ENCODE peak calls at places on chromosome 17, in four cellular contexts. T, L, V and X are unnamed samples.

GRCh38 chr17:75724016-75725003 is 3.1 kb downstream of the ITGB4 start:
- ATAC-seq in T (no peak), L (peak), V (no peak), X (no peak)

GRCh38 chr17:82603981-82604448 is 44.2 kb downstream of the WDR45B start:
- ATAC-seq in T (peak), L (no peak), V (peak), X (peak)

GRCh38 chr17:55709984-55710383 is 12.7 kb downstream of the TMEM100 start:
- ATAC-seq in T (no peak), L (no peak), V (no peak), X (no peak)

GRCh38 chr17:47700471-47701449 is 6.8 kb downstream of the TBKBP1 start:
- ATAC-seq in T (no peak), L (no peak), V (no peak), X (no peak)

GRCh38 chr17:74446551-74447500 is 14.9 kb downstream of the GPRC5C start:
- ATAC-seq in T (no peak), L (no peak), V (no peak), X (peak)

GRCh38 chr17:39606434-39607056 is 1.2 kb downstream of the NEUROD2 start:
- ATAC-seq in T (no peak), L (peak), V (peak), X (peak)

GRCh38 chr17:57557363-57557762 is 187.7 kb downstream of the CCDC182 start:
- ATAC-seq in T (no peak), L (no peak), V (no peak), X (no peak)

GRCh38 chr17:66755101-66755943 is 79.6 kb upstream of the CACNG5 start:
- ATAC-seq in T (no peak), L (no peak), V (no peak), X (no peak)

GRCh38 chr17:924711-925480 is 54.7 kb downstream of the NXN start:
- ATAC-seq in T (no peak), L (no peak), V (peak), X (no peak)

GRCh38 chr17:5785343-5785742 is 201.0 kb upstream of the NLRP1 start:
- ATAC-seq in T (peak), L (no peak), V (no peak), X (no peak)

GRCh38 chr17:8649157-8650118 is 18.9 kb upstream of the MYH10 start:
- ATAC-seq in T (no peak), L (peak), V (peak), X (peak)

GRCh38 chr17:75447951-75448856 is 8.2 kb upstream of the TMEM94 start:
- ATAC-seq in T (no peak), L (peak), V (no peak), X (no peak)

GRCh38 chr17:78637146-78637545 is 60.0 kb upstream of the DNAH17 start:
- ATAC-seq in T (no peak), L (no peak), V (no peak), X (no peak)

GRCh38 chr17:4690745-4691144 is 13.2 kb downstream of the PELP1 start:
- ATAC-seq in T (no peak), L (no peak), V (no peak), X (no peak)

GRCh38 chr17:63344383-63344782 is 101.7 kb downstream of the CYB561 start:
- ATAC-seq in T (no peak), L (no peak), V (no peak), X (no peak)

GRCh38 chr17:37813753-37814152 is 68.9 kb upstream of the HNF1B start:
- ATAC-seq in T (no peak), L (no peak), V (no peak), X (no peak)
- TF ChIP-seq EP300 in T (no peak), L (no peak), V (no peak), X (no peak)

DNA sequence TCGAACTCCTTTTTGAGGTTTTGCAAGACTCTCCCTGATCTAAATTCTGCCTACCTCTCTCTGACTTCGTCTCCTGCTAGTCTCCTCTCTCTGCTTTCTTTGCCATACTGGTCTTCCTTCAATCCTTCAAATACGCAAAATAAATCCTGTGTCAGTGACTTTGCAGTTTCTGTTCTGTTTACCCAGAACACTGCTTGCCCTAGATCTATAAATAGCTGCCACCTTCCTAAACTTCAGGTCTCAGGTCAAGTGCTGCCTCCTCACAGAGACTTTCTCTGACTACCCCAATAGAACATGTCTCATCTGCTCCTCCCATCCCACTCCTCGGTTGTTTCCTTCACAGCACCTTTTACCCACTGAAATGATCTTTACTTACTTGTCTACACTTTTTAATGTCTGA is 78.9 kb downstream of the TRIM37 start:
- ATAC-seq in T (no peak), L (no peak), V (no peak), X (no peak)
- H3K27ac ChIP-seq in T (peak), L (no peak), V (no peak), X (no peak)

GRCh38 chr17:50631195-50631907 is 3.3 kb upstream of the ABCC3 start:
- ATAC-seq in T (no peak), L (no peak), V (no peak), X (no peak)

GRCh38 chr17:50632637-50633036 is 2.0 kb upstream of the ABCC3 start:
- ATAC-seq in T (peak), L (no peak), V (no peak), X (no peak)

GRCh38 chr17:50631908-50632571 is 2.6 kb upstream of the ABCC3 start:
- ATAC-seq in T (peak), L (no peak), V (no peak), X (no peak)

GRCh38 chr17:50629902-50630301 is 4.8 kb upstream of the ABCC3 start:
- ATAC-seq in T (no peak), L (no peak), V (no peak), X (no peak)

DNA sequence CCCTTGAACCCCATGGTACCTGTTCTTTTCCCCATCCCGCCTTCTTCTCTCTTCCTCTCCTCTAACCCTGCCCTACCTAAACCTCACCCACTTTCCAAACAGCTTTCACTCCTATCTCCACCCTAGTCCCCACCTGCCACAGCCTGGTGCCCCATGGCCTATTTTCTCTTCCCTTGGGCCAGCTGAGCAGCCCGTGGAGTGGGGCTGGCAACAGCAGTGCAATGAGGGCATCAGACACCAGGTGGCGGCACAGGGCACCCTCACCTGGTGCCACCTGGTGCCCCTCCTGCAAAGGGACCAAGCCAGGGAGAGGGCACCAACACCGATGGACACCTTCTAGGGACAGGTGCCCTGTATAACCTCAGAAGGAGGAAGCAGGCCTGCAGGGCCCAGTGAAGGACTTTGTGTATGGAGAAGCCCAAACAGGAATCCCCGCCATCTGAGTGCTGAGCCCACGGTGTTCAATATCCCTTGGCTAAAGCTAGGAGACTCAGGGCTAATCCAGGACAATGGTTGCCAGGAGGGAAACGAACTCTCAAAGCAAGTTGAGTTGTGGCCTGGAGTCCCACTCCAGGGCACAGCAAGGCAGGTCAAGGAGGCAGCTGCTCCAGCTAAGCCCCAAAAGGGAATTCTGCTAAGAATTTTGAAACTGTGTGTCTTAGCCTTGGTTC is 4.0 kb upstream of the ABCC3 start:
- ATAC-seq in T (peak), L (peak), V (peak), X (no peak)
- TF ChIP-seq EP300 in T (no peak), L (no peak), V (no peak), X (no peak)

GRCh38 chr17:37475713-37476420 is 13.8 kb upstream of the DUSP14 start:
- ATAC-seq in T (no peak), L (no peak), V (no peak), X (no peak)
- H3K27ac ChIP-seq in T (no peak), L (no peak), V (no peak), X (no peak)